ENCODE peak calls at places on chromosomes 6 and 20, in four cellular contexts. One of them, this sample, is unnamed.

GRCh38 chr20:1875169-1875554 is 20.0 kb upstream of the SIRPA start:
- DNase-seq in heart right ventricle: no peak
- DNase-seq in Caki2: no peak
- DNase-seq in NCI-H1105 treated with DMSO at 0.1 percent for 48 hours: no peak
- DNase-seq in this sample: no peak

GRCh38 chr6:121838842-121839241 is 403.4 kb downstream of the GJA1 start:
- DNase-seq in NCI-H1105 treated with DMSO at 0.1 percent for 48 hours: peak; percentile 15
- DNase-seq in heart right ventricle: peak; percentile 37
- DNase-seq in Caki2: peak; percentile 50
- DNase-seq in this sample: peak; percentile 61

GRCh38 chr20:4542270-4542669 is 179.4 kb upstream of the PRND start:
- DNase-seq in heart right ventricle: no peak
- DNase-seq in Caki2: no peak
- DNase-seq in NCI-H1105 treated with DMSO at 0.1 percent for 48 hours: no peak
- DNase-seq in this sample: no peak

GRCh38 chr20:25865715-25866656 is 169.3 kb upstream of the ZNF337 start:
- DNase-seq in Caki2: peak; percentile 50
- DNase-seq in NCI-H1105 treated with DMSO at 0.1 percent for 48 hours: peak; percentile 83
- DNase-seq in heart right ventricle: peak; percentile 87
- DNase-seq in this sample: peak; percentile 77

GRCh38 chr6:31888281-31889258 is 8.9 kb downstream of the EHMT2 start:
- DNase-seq in heart right ventricle: peak; percentile 56
- DNase-seq in NCI-H1105 treated with DMSO at 0.1 percent for 48 hours: no peak
- DNase-seq in Caki2: no peak
- DNase-seq in this sample: peak; percentile 25

GRCh38 chr6:97437087-97437486 is 154.1 kb upstream of the MMS22L start:
- DNase-seq in NCI-H1105 treated with DMSO at 0.1 percent for 48 hours: peak; percentile 25
- DNase-seq in Caki2: peak; percentile 10
- DNase-seq in heart right ventricle: no peak
- DNase-seq in this sample: peak; percentile 19

GRCh38 chr6:63565058-63565726 is 7.1 kb upstream of the LOC128125822 start:
- DNase-seq in NCI-H1105 treated with DMSO at 0.1 percent for 48 hours: no peak
- DNase-seq in heart right ventricle: no peak
- DNase-seq in Caki2: peak; percentile 43
- DNase-seq in this sample: peak; percentile 47

GRCh38 chr6:28353356-28353755 is 3.6 kb downstream of the ZKSCAN3 start:
- DNase-seq in heart right ventricle: no peak
- DNase-seq in NCI-H1105 treated with DMSO at 0.1 percent for 48 hours: no peak
- DNase-seq in Caki2: peak; percentile 29
- DNase-seq in this sample: no peak

GRCh38 chr20:59032713-59033059 is 551 bp upstream of the ATP5F1E start:
- DNase-seq in Caki2: no peak
- DNase-seq in NCI-H1105 treated with DMSO at 0.1 percent for 48 hours: peak; percentile 88
- DNase-seq in heart right ventricle: no peak
- DNase-seq in this sample: no peak

GRCh38 chr20:32442630-32443029 is 84.5 kb downstream of the ASXL1 start:
- DNase-seq in NCI-H1105 treated with DMSO at 0.1 percent for 48 hours: no peak
- DNase-seq in Caki2: no peak
- DNase-seq in heart right ventricle: no peak
- DNase-seq in this sample: no peak

GRCh38 chr6:11989376-11989775 is 22.7 kb upstream of the HIVEP1 start:
- DNase-seq in NCI-H1105 treated with DMSO at 0.1 percent for 48 hours: no peak
- DNase-seq in heart right ventricle: no peak
- DNase-seq in Caki2: no peak
- DNase-seq in this sample: no peak

GRCh38 chr6:95280690-95281273 is 296.6 kb upstream of the MANEA start:
- DNase-seq in Caki2: no peak
- DNase-seq in heart right ventricle: no peak
- DNase-seq in NCI-H1105 treated with DMSO at 0.1 percent for 48 hours: peak; percentile 41
- DNase-seq in this sample: peak; percentile 38

GRCh38 chr20:52037370-52037769 is 154.2 kb downstream of the ZFP64 start:
- DNase-seq in Caki2: no peak
- DNase-seq in NCI-H1105 treated with DMSO at 0.1 percent for 48 hours: no peak
- DNase-seq in heart right ventricle: no peak
- DNase-seq in this sample: no peak

GRCh38 chr6:96015321-96015790 is 418 bp upstream of the FUT9 start:
- DNase-seq in Caki2: peak; percentile 90
- DNase-seq in NCI-H1105 treated with DMSO at 0.1 percent for 48 hours: peak; percentile 96
- DNase-seq in heart right ventricle: no peak
- DNase-seq in this sample: no peak

GRCh38 chr6:133964052-133964451 is 11.0 kb downstream of the TBPL1 start:
- DNase-seq in Caki2: no peak
- DNase-seq in NCI-H1105 treated with DMSO at 0.1 percent for 48 hours: no peak
- DNase-seq in heart right ventricle: no peak
- DNase-seq in this sample: no peak

GRCh38 chr6:35473849-35474128 is 5.6 kb downstream of the RPL10A start:
- DNase-seq in NCI-H1105 treated with DMSO at 0.1 percent for 48 hours: no peak
- DNase-seq in heart right ventricle: no peak
- DNase-seq in Caki2: no peak
- DNase-seq in this sample: no peak

GRCh38 chr6:159002432-159003160 is 2.6 kb upstream of the RSPH3 start:
- DNase-seq in NCI-H1105 treated with DMSO at 0.1 percent for 48 hours: no peak
- DNase-seq in Caki2: peak; percentile 42
- DNase-seq in heart right ventricle: no peak
- DNase-seq in this sample: peak; percentile 33

GRCh38 chr20:43727980-43728590 is 1.3 kb upstream of the GTSF1L start:
- DNase-seq in heart right ventricle: no peak
- DNase-seq in NCI-H1105 treated with DMSO at 0.1 percent for 48 hours: no peak
- DNase-seq in Caki2: no peak
- DNase-seq in this sample: no peak

GRCh38 chr6:139470971-139471370 is 96.5 kb upstream of the CITED2 start:
- DNase-seq in NCI-H1105 treated with DMSO at 0.1 percent for 48 hours: no peak
- DNase-seq in heart right ventricle: no peak
- DNase-seq in Caki2: no peak
- DNase-seq in this sample: no peak

GRCh38 chr6:45148711-45149341 is 179.3 kb upstream of the RUNX2 start:
- DNase-seq in heart right ventricle: no peak
- DNase-seq in Caki2: no peak
- DNase-seq in NCI-H1105 treated with DMSO at 0.1 percent for 48 hours: no peak
- DNase-seq in this sample: no peak

GRCh38 chr6:9405369-9405768 is 970.0 kb upstream of the SLC35B3 start:
- DNase-seq in NCI-H1105 treated with DMSO at 0.1 percent for 48 hours: no peak
- DNase-seq in heart right ventricle: no peak
- DNase-seq in Caki2: peak; percentile 65
- DNase-seq in this sample: peak; percentile 17

GRCh38 chr6:108837236-108837971 is 10.8 kb upstream of the ARMC2 start:
- DNase-seq in Caki2: no peak
- DNase-seq in NCI-H1105 treated with DMSO at 0.1 percent for 48 hours: no peak
- DNase-seq in heart right ventricle: no peak
- DNase-seq in this sample: no peak

GRCh38 chr20:3686867-3687321 is 5.1 kb upstream of the ADAM33 start:
- DNase-seq in Caki2: peak; percentile 23
- DNase-seq in heart right ventricle: peak; percentile 73
- DNase-seq in NCI-H1105 treated with DMSO at 0.1 percent for 48 hours: no peak
- DNase-seq in this sample: no peak

GRCh38 chr20:17841751-17842191 is 126.8 kb downstream of the SNX5 start:
- DNase-seq in Caki2: peak; percentile 34
- DNase-seq in NCI-H1105 treated with DMSO at 0.1 percent for 48 hours: no peak
- DNase-seq in heart right ventricle: peak; percentile 44
- DNase-seq in this sample: no peak

GRCh38 chr6:150987371-150987828 is 121.9 kb downstream of the MTHFD1L start:
- DNase-seq in NCI-H1105 treated with DMSO at 0.1 percent for 48 hours: no peak
- DNase-seq in Caki2: no peak
- DNase-seq in heart right ventricle: no peak
- DNase-seq in this sample: no peak

GRCh38 chr20:47754946-47755652 is 30.2 kb downstream of the SULF2 start:
- DNase-seq in NCI-H1105 treated with DMSO at 0.1 percent for 48 hours: no peak
- DNase-seq in Caki2: no peak
- DNase-seq in heart right ventricle: no peak
- DNase-seq in this sample: no peak

GRCh38 chr6:98648211-98648914 is 186.0 kb upstream of the POU3F2 start:
- DNase-seq in heart right ventricle: no peak
- DNase-seq in Caki2: no peak
- DNase-seq in NCI-H1105 treated with DMSO at 0.1 percent for 48 hours: no peak
- DNase-seq in this sample: no peak

GRCh38 chr20:33584976-33585375 is 77.2 kb upstream of the C20orf144 start:
- DNase-seq in heart right ventricle: no peak
- DNase-seq in Caki2: no peak
- DNase-seq in NCI-H1105 treated with DMSO at 0.1 percent for 48 hours: no peak
- DNase-seq in this sample: no peak

GRCh38 chr20:38094373-38094775 is 60.8 kb downstream of the RPRD1B start:
- DNase-seq in Caki2: no peak
- DNase-seq in heart right ventricle: no peak
- DNase-seq in NCI-H1105 treated with DMSO at 0.1 percent for 48 hours: no peak
- DNase-seq in this sample: peak; percentile 40